ENCODE peak calls at places on chromosomes 2 and 18, in five cellular contexts. B, V, O, M and Q are unnamed samples.
A peak's percentile ranks its signal among the peaks of the same experiment; 100 is the strongest.

GRCh38 chr2:235384624-235385023 is 109.2 kb upstream of the AGAP1 start:
- DNase-seq in B (no peak), V (no peak), O (no peak), M (no peak), Q (no peak)

GRCh38 chr18:76354348-76354747 is 140.7 kb downstream of the ZNF516 start:
- DNase-seq in M (peak; percentile 32), B (no peak), O (peak; percentile 55), V (no peak), Q (peak; percentile 53)

GRCh38 chr2:145652992-145653545 is 1133.2 kb upstream of the ZEB2 start:
- DNase-seq in M (peak; percentile 51), B (no peak), V (no peak), O (peak; percentile 98), Q (peak; percentile 84)

GRCh38 chr2:128437181-128437520 is 118.5 kb upstream of the HS6ST1 start:
- DNase-seq in O (no peak), M (no peak), V (no peak), B (no peak), Q (no peak)

GRCh38 chr2:46549159-46549902 is 70.0 kb downstream of the TMEM247 start:
- DNase-seq in O (no peak), V (no peak), M (no peak), B (no peak), Q (no peak)

GRCh38 chr18:68316636-68317035 is 398.3 kb downstream of the TMX3 start:
- DNase-seq in V (no peak), B (no peak), M (no peak), O (peak; percentile 53), Q (peak; percentile 11)

GRCh38 chr18:2111456-2111855 is 459.8 kb downstream of the METTL4 start:
- DNase-seq in M (peak; percentile 60), O (peak; percentile 7), B (no peak), V (no peak), Q (peak; percentile 68)

GRCh38 chr2:101566632-101567228 is 91.8 kb upstream of the RFX8 start:
- DNase-seq in V (no peak), B (no peak), O (no peak), M (peak; percentile 82), Q (no peak)

GRCh38 chr2:191653669-191654402 is 24.1 kb upstream of the NABP1 start:
- DNase-seq in M (no peak), V (no peak), O (no peak), B (no peak), Q (no peak)

GRCh38 chr18:2985628-2986027 is 27.3 kb downstream of the LPIN2 start:
- DNase-seq in O (peak; percentile 69), B (no peak), V (no peak), M (peak; percentile 56), Q (peak; percentile 50)

GRCh38 chr2:15964936-15965563 is 24.7 kb downstream of the MYCN start:
- DNase-seq in B (no peak), M (no peak), O (no peak), V (no peak), Q (no peak)

GRCh38 chr18:78241535-78242306 is 737.9 kb upstream of the SALL3 start:
- DNase-seq in V (no peak), O (no peak), M (no peak), B (no peak), Q (no peak)